ENCODE peak calls at places on chromosomes 12 and 14, in six cellular contexts. R, M, Q, O, B and N are unnamed samples.

GRCh38 chr12:46514886-46515285 is 142.3 kb upstream of the SLC38A2 start:
- DNase-seq in R (no peak), M (no peak), Q (no peak), O (no peak), B (no peak), N (no peak)

GRCh38 chr12:107223816-107224215 is 130.5 kb upstream of the CRY1 start:
- DNase-seq in R (no peak), M (no peak), Q (no peak), O (no peak), B (no peak), N (no peak)

GRCh38 chr12:65170245-65170881 is 980 bp downstream of the LEMD3 start:
- DNase-seq in R (peak; percentile 88), M (peak; percentile 65), Q (peak; percentile 45), O (peak; percentile 27), B (peak; percentile 73), N (peak; percentile 67)

GRCh38 chr14:36301159-36301558 is 19.3 kb downstream of the MBIP start:
- DNase-seq in R (no peak), M (no peak), Q (no peak), O (no peak), B (no peak), N (peak; percentile 38)

GRCh38 chr14:49930720-49931119 is 37.8 kb downstream of the ARF6 start:
- DNase-seq in R (no peak), M (no peak), Q (no peak), O (no peak), B (no peak), N (no peak)

GRCh38 chr14:89185919-89186849 is 230.8 kb downstream of the FOXN3 start:
- DNase-seq in R (no peak), M (no peak), Q (no peak), O (no peak), B (no peak), N (no peak)

GRCh38 chr12:50597200-50598195 is 92.7 kb downstream of the DIP2B start:
- DNase-seq in R (no peak), M (no peak), Q (no peak), O (no peak), B (no peak), N (peak; percentile 39)

GRCh38 chr14:89370781-89371180 is 46.3 kb downstream of the FOXN3 start:
- DNase-seq in R (no peak), M (no peak), Q (no peak), O (peak; percentile 30), B (no peak), N (no peak)

GRCh38 chr14:74593241-74593985 is 18.6 kb downstream of the LTBP2 start:
- DNase-seq in R (no peak), M (no peak), Q (no peak), O (peak; percentile 28), B (no peak), N (no peak)

GRCh38 chr12:31431721-31432120 is 105.8 kb upstream of the SINHCAF start:
- DNase-seq in R (no peak), M (no peak), Q (peak; percentile 20), O (peak; percentile 15), B (no peak), N (no peak)

GRCh38 chr12:66044731-66045130 is 85.8 kb downstream of the LLPH start:
- DNase-seq in R (no peak), M (no peak), Q (no peak), O (peak; percentile 68), B (no peak), N (no peak)

GRCh38 chr14:84519836-84520235 is 1010.1 kb upstream of the FLRT2 start:
- DNase-seq in R (no peak), M (no peak), Q (no peak), O (no peak), B (no peak), N (no peak)

GRCh38 chr14:38078393-38078792 is 129.3 kb upstream of the SSTR1 start:
- DNase-seq in R (peak; percentile 12), M (no peak), Q (no peak), O (no peak), B (no peak), N (peak; percentile 30)

GRCh38 chr12:45334396-45334795 is 118.5 kb downstream of the ANO6 start:
- DNase-seq in R (no peak), M (no peak), Q (no peak), O (no peak), B (no peak), N (no peak)

GRCh38 chr12:11228268-11228879 is 41.1 kb downstream of the PRB3 start:
- DNase-seq in R (peak; percentile 37), M (peak; percentile 23), Q (no peak), O (peak; percentile 56), B (no peak), N (peak; percentile 35)

GRCh38 chr12:78185109-78185508 is 354.4 kb downstream of the NAV3 start:
- DNase-seq in R (no peak), M (no peak), Q (no peak), O (no peak), B (no peak), N (no peak)

GRCh38 chr12:105036937-105037649 is 47.2 kb downstream of the ALDH1L2 start:
- DNase-seq in R (no peak), M (no peak), Q (no peak), O (no peak), B (no peak), N (no peak)

GRCh38 chr14:106631886-106632285 is 1105.5 kb downstream of the TMEM121 start:
- DNase-seq in R (no peak), M (no peak), Q (no peak), O (no peak), B (no peak), N (no peak)

GRCh38 chr12:57756406-57757341 is 1.8 kb downstream of the MARCHF9 start:
- DNase-seq in R (peak; percentile 59), M (peak; percentile 72), Q (no peak), O (no peak), B (peak; percentile 65), N (peak; percentile 59)

GRCh38 chr14:93375673-93376156 is 28.7 kb downstream of the COX8C start:
- DNase-seq in R (peak; percentile 43), M (no peak), Q (no peak), O (no peak), B (no peak), N (no peak)

GRCh38 chr14:92937229-92937937 is 14.4 kb downstream of the CHGA start:
- DNase-seq in R (peak; percentile 36), M (no peak), Q (no peak), O (no peak), B (no peak), N (no peak)

GRCh38 chr12:32926963-32927362 is 30.4 kb upstream of the PKP2 start:
- DNase-seq in R (no peak), M (no peak), Q (no peak), O (no peak), B (no peak), N (no peak)

GRCh38 chr14:26173581-26173980 is 424.3 kb downstream of the NOVA1 start:
- DNase-seq in R (no peak), M (no peak), Q (no peak), O (no peak), B (no peak), N (no peak)

GRCh38 chr12:52037248-52037861 is 13.9 kb upstream of the NR4A1 start:
- DNase-seq in R (peak; percentile 61), M (peak; percentile 57), Q (peak; percentile 86), O (no peak), B (peak; percentile 94), N (peak; percentile 54)

GRCh38 chr14:26602902-26603301 is 5.1 kb upstream of the NOVA1 start:
- DNase-seq in R (no peak), M (no peak), Q (no peak), O (no peak), B (no peak), N (no peak)

GRCh38 chr14:92154283-92154942 is 32.6 kb downstream of the CPSF2 start:
- DNase-seq in R (no peak), M (no peak), Q (no peak), O (peak; percentile 65), B (no peak), N (no peak)

GRCh38 chr12:109741970-109742372 is 28.3 kb downstream of the FAM222A start:
- DNase-seq in R (no peak), M (no peak), Q (peak; percentile 16), O (peak; percentile 56), B (peak; percentile 40), N (peak; percentile 18)

GRCh38 chr12:89954259-89954658 is 245.6 kb upstream of the ATP2B1 start:
- DNase-seq in R (no peak), M (no peak), Q (no peak), O (no peak), B (no peak), N (no peak)

GRCh38 chr12:130338794-130339601 is 1.3 kb downstream of the PIWIL1 start:
- DNase-seq in R (no peak), M (no peak), Q (no peak), O (no peak), B (no peak), N (no peak)

GRCh38 chr12:94145231-94145979 is 3.0 kb upstream of the PLXNC1 start:
- DNase-seq in R (no peak), M (peak; percentile 23), Q (no peak), O (no peak), B (no peak), N (no peak)
- TF ChIP-seq CTCF in R (peak; percentile 18), M (peak; percentile 41), Q (peak; percentile 46), O (peak; percentile 65), B (no peak), N (no peak)

DNA sequence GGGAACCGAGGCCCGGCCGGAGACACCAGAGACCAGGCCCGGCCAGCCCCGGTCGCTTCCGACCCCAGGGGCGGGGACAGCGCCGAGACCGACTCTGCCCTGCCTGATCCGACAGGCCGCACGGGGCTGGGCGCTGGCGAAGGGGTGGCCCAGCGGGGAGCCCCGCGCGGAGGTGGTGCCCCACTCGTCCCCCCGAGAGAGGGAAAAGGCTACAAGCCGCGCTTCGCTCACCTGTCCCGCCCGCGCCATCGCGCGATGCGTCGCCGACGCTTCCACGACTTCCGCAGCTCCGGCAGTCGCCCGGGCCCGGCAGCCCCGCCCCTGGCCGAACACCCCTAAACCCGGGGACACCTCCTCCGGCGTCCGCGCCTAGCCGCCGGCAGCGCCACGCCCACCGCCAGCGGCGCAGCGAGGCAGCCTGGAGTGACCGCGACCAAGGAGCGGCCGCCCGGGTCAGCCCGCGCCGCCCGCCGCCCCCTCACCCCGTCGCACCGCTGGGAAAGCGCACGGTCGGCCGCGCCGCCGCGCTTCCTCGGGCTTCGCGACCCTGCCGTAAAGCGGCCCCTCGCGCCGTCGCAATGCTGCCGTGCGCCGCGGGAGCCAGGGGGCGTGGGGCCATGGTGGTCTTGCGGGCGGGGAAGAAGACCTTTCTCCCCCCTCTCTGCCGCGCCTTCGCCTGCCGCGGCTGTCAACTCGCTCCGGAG is at the start of the genes BAG5 and COA8:
- DNase-seq in R (peak; percentile 88), M (peak; percentile 82), Q (peak; percentile 78), O (peak; percentile 68), B (peak; percentile 88), N (peak; percentile 85)
- TF ChIP-seq EP300 in R (peak; percentile 12), M (no peak), Q (no peak), O (no peak), B (no peak), N (no peak)

GRCh38 chr14:61585598-61586538 is 109.4 kb upstream of the HIF1A start:
- DNase-seq in R (peak; percentile 58), M (no peak), Q (peak; percentile 63), O (no peak), B (peak; percentile 85), N (peak; percentile 61)
- TF ChIP-seq POLR2A in R (no peak), M (no peak), Q (no peak), O (no peak), B (no peak), N (no peak)

DNA sequence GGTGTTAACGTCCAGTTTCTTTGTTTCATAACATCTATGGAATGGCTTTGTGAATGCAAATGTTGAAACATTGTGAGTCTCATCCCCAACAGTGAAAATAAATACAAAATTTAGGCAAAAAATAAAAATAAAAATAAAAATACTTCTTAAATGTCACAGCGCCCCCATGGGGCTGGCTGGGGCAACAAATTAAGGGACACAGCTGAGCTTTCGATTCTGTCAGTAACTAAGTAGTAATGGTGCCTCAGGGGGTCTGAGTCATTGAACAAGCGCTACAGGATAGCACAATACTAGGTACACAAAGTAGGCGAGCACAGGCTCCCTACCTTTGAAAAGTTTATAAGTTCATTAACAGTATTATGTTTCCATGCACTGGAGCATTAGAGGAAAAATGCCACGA is 667.3 kb downstream of the DIO2 start:
- DNase-seq in R (no peak), M (peak; percentile 15), Q (no peak), O (no peak), B (no peak), N (no peak)
- TF ChIP-seq CTCF in R (peak; percentile 34), M (no peak), Q (no peak), O (no peak), B (no peak), N (no peak)